ENCODE peak calls at places on chromosomes 11 and 22, in six cellular contexts. One of them, this sample, is unnamed.

GRCh38 chr11:102914238-102915043 is 39.7 kb upstream of the MMP12 start:
- DNase-seq in NCI-H510A: no peak
- DNase-seq in GM20000: no peak
- DNase-seq in OCI-M1: peak
- DNase-seq in kidney epithelial cell: peak
- DNase-seq in substantia nigra: no peak
- DNase-seq in this sample: no peak

GRCh38 chr11:9075441-9076000 is 15.9 kb downstream of the SCUBE2 start:
- DNase-seq in NCI-H510A: no peak
- DNase-seq in substantia nigra: no peak
- DNase-seq in kidney epithelial cell: no peak
- DNase-seq in OCI-M1: no peak
- DNase-seq in GM20000: no peak
- DNase-seq in this sample: no peak

GRCh38 chr11:121696177-121696863 is 243.6 kb upstream of the SORL1-AS1 start:
- DNase-seq in NCI-H510A: no peak
- DNase-seq in OCI-M1: no peak
- DNase-seq in kidney epithelial cell: no peak
- DNase-seq in substantia nigra: peak
- DNase-seq in GM20000: no peak
- DNase-seq in this sample: no peak

GRCh38 chr11:28697920-28698827 is 590.0 kb downstream of the METTL15 start:
- DNase-seq in substantia nigra: peak
- DNase-seq in GM20000: peak
- DNase-seq in NCI-H510A: no peak
- DNase-seq in kidney epithelial cell: peak
- DNase-seq in OCI-M1: peak
- DNase-seq in this sample: no peak

GRCh38 chr22:22825213-22825593 is 62.4 kb upstream of the IGLL5 start:
- DNase-seq in OCI-M1: no peak
- DNase-seq in GM20000: no peak
- DNase-seq in substantia nigra: no peak
- DNase-seq in kidney epithelial cell: no peak
- DNase-seq in NCI-H510A: no peak
- DNase-seq in this sample: no peak

GRCh38 chr11:68441466-68442230 is 18.9 kb upstream of the PPP6R3 start:
- DNase-seq in substantia nigra: no peak
- DNase-seq in GM20000: peak
- DNase-seq in NCI-H510A: no peak
- DNase-seq in kidney epithelial cell: peak
- DNase-seq in OCI-M1: no peak
- DNase-seq in this sample: no peak

GRCh38 chr22:31143537-31143936 is 3.2 kb upstream of the PLA2G3 start:
- DNase-seq in OCI-M1: no peak
- DNase-seq in GM20000: no peak
- DNase-seq in NCI-H510A: no peak
- DNase-seq in kidney epithelial cell: no peak
- DNase-seq in substantia nigra: peak
- DNase-seq in this sample: no peak

GRCh38 chr22:39332441-39333064 is 13.1 kb upstream of the RPL3 start:
- DNase-seq in OCI-M1: no peak
- DNase-seq in substantia nigra: no peak
- DNase-seq in kidney epithelial cell: no peak
- DNase-seq in GM20000: no peak
- DNase-seq in NCI-H510A: no peak
- DNase-seq in this sample: no peak

GRCh38 chr11:134504146-134504905 is 92.3 kb upstream of the B3GAT1 start:
- DNase-seq in NCI-H510A: no peak
- DNase-seq in substantia nigra: no peak
- DNase-seq in GM20000: no peak
- DNase-seq in OCI-M1: no peak
- DNase-seq in kidney epithelial cell: no peak
- DNase-seq in this sample: no peak

GRCh38 chr11:128708660-128709059 is 14.8 kb downstream of the FLI1 start:
- DNase-seq in GM20000: no peak
- DNase-seq in kidney epithelial cell: no peak
- DNase-seq in substantia nigra: no peak
- DNase-seq in OCI-M1: no peak
- DNase-seq in NCI-H510A: no peak
- DNase-seq in this sample: no peak

GRCh38 chr11:47501095-47501494 is 51.8 kb downstream of the CELF1 start:
- DNase-seq in NCI-H510A: no peak
- DNase-seq in substantia nigra: no peak
- DNase-seq in OCI-M1: no peak
- DNase-seq in kidney epithelial cell: no peak
- DNase-seq in GM20000: no peak
- DNase-seq in this sample: no peak

GRCh38 chr11:100105605-100106358 is 581.3 kb upstream of the ARHGAP42 start:
- DNase-seq in substantia nigra: no peak
- DNase-seq in GM20000: no peak
- DNase-seq in kidney epithelial cell: no peak
- DNase-seq in NCI-H510A: no peak
- DNase-seq in OCI-M1: no peak
- DNase-seq in this sample: no peak

GRCh38 chr11:76832365-76832764 is 28.4 kb upstream of the ACER3 start:
- DNase-seq in kidney epithelial cell: no peak
- DNase-seq in GM20000: no peak
- DNase-seq in NCI-H510A: no peak
- DNase-seq in OCI-M1: no peak
- DNase-seq in substantia nigra: no peak
- DNase-seq in this sample: no peak